ENCODE peak calls at places on chromosomes 5 and 9, in five cellular contexts. Q is NCI-H774, L is Peyer's patch, B is OCI-M1, T is iPS-NIHi11. S is an unnamed sample.

GRCh38 chr5:11047625-11048024 is 286.6 kb upstream of the DAP start:
- DNase-seq in Q (no peak), L (no peak), B (no peak), T (no peak), S (no peak)

GRCh38 chr9:69433426-69433825 is 108.4 kb downstream of the ENTREP1 start:
- DNase-seq in Q (no peak), L (no peak), B (no peak), T (no peak), S (no peak)

GRCh38 chr9:128689293-128689770 is 310 bp downstream of the SET start:
- DNase-seq in Q (peak; percentile 82), L (peak; percentile 52), B (no peak), T (peak; percentile 48), S (no peak)

GRCh38 chr5:17951392-17952169 is 317.3 kb downstream of the TAF11L14 start:
- DNase-seq in Q (no peak), L (no peak), B (peak; percentile 14), T (peak; percentile 16), S (no peak)

GRCh38 chr9:87226896-87227295 is 270.8 kb upstream of the DAPK1 start:
- DNase-seq in Q (no peak), L (no peak), B (no peak), T (no peak), S (no peak)

GRCh38 chr9:124286292-124286931 is 28.7 kb downstream of the NEK6 start:
- DNase-seq in Q (no peak), L (peak; percentile 46), B (peak; percentile 19), T (no peak), S (peak; percentile 80)

GRCh38 chr5:98397081-98397480 is 376.4 kb upstream of the RGMB start:
- DNase-seq in Q (no peak), L (no peak), B (no peak), T (no peak), S (peak; percentile 29)

GRCh38 chr5:61402244-61402823 is 70.3 kb downstream of the ZSWIM6 start:
- DNase-seq in Q (no peak), L (no peak), B (peak; percentile 37), T (no peak), S (no peak)

GRCh38 chr9:92749071-92749933 is 15.3 kb downstream of the BICD2 start:
- DNase-seq in Q (no peak), L (no peak), B (no peak), T (no peak), S (no peak)

GRCh38 chr5:76521240-76521758 is 101.9 kb downstream of the F2RL2 start:
- DNase-seq in Q (no peak), L (no peak), B (no peak), T (no peak), S (peak; percentile 36)

GRCh38 chr5:43096916-43097315 is 23.8 kb upstream of the ZNF131 start:
- DNase-seq in Q (no peak), L (no peak), B (no peak), T (no peak), S (no peak)

GRCh38 chr5:83321656-83322055 is 149.9 kb upstream of the VCAN start:
- DNase-seq in Q (no peak), L (no peak), B (no peak), T (no peak), S (no peak)

GRCh38 chr9:133161542-133161950 is 2.2 kb downstream of the GBGT1 start:
- DNase-seq in Q (no peak), L (no peak), B (no peak), T (no peak), S (no peak)

GRCh38 chr9:77968506-77968905 is 63.1 kb downstream of the GNAQ start:
- DNase-seq in Q (no peak), L (no peak), B (no peak), T (no peak), S (no peak)

GRCh38 chr9:34553511-34554021 is 30.8 kb upstream of the ENHO start:
- DNase-seq in Q (no peak), L (no peak), B (no peak), T (no peak), S (no peak)

GRCh38 chr9:70229026-70229425 is 29.8 kb upstream of the SMC5 start:
- DNase-seq in Q (no peak), L (no peak), B (no peak), T (no peak), S (no peak)

GRCh38 chr5:5560016-5560415 is 137.5 kb downstream of the ICE1 start:
- DNase-seq in Q (peak; percentile 30), L (no peak), B (no peak), T (no peak), S (no peak)

GRCh38 chr5:150181766-150182545 is 7.9 kb upstream of the SLC6A7 start:
- DNase-seq in Q (no peak), L (no peak), B (no peak), T (no peak), S (no peak)

GRCh38 chr9:129021091-129021490 is 7.0 kb downstream of the SH3GLB2 start:
- DNase-seq in Q (no peak), L (peak; percentile 78), B (no peak), T (no peak), S (no peak)

GRCh38 chr5:53073349-53073748 is 36.2 kb downstream of the MOCS2 start:
- DNase-seq in Q (no peak), L (no peak), B (no peak), T (no peak), S (no peak)

GRCh38 chr5:148729182-148729581 is 74.9 kb upstream of the HTR4 start:
- DNase-seq in Q (no peak), L (no peak), B (peak; percentile 25), T (no peak), S (no peak)

GRCh38 chr9:22159590-22159989 is 150.5 kb upstream of the CDKN2B start:
- DNase-seq in Q (no peak), L (no peak), B (peak; percentile 59), T (no peak), S (no peak)

GRCh38 chr5:139748505-139748826 is 47.1 kb upstream of the PSD2 start:
- DNase-seq in Q (no peak), L (no peak), B (no peak), T (no peak), S (no peak)

GRCh38 chr5:141186897-141187512 is at the start of gene PCDHB9:
- DNase-seq in Q (peak; percentile 27), L (no peak), B (peak; percentile 67), T (peak; percentile 59), S (no peak)

GRCh38 chr5:161230222-161230621 is 316.3 kb downstream of the GABRB2 start:
- DNase-seq in Q (peak; percentile 76), L (no peak), B (no peak), T (no peak), S (no peak)

GRCh38 chr9:37963936-37964739 is 60.2 kb upstream of the SLC25A51 start:
- DNase-seq in Q (peak; percentile 72), L (no peak), B (no peak), T (no peak), S (peak; percentile 95)

GRCh38 chr5:13412040-13412595 is 532.4 kb downstream of the DNAH5 start:
- DNase-seq in Q (no peak), L (no peak), B (no peak), T (no peak), S (no peak)

GRCh38 chr9:99135498-99135897 is 30.6 kb downstream of the TGFBR1 start:
- DNase-seq in Q (no peak), L (no peak), B (no peak), T (no peak), S (no peak)

GRCh38 chr9:98808411-98808815 is 943 bp downstream of the GALNT12 start:
- DNase-seq in Q (peak; percentile 25), L (no peak), B (no peak), T (peak; percentile 41), S (no peak)

GRCh38 chr9:13082796-13083195 is 196.7 kb downstream of the MPDZ start:
- DNase-seq in Q (no peak), L (no peak), B (no peak), T (no peak), S (no peak)

GRCh38 chr5:1413211-1413610 is 32.0 kb downstream of the SLC6A3 start:
- DNase-seq in Q (no peak), L (no peak), B (no peak), T (no peak), S (no peak)

GRCh38 chr5:32505718-32506117 is 61.2 kb upstream of the ZFR start:
- DNase-seq in Q (no peak), L (no peak), B (no peak), T (no peak), S (peak; percentile 70)

GRCh38 chr5:102794677-102795331 is 39.7 kb downstream of the PAM start:
- DNase-seq in Q (peak; percentile 76), L (no peak), B (no peak), T (no peak), S (no peak)

GRCh38 chr5:5335708-5336211 is 86.7 kb upstream of the ICE1 start:
- DNase-seq in Q (no peak), L (no peak), B (no peak), T (no peak), S (peak; percentile 51)

S was measured in skeletal muscle cell.